ENCODE peak calls at places on chromosomes 5 and 9, in eight cellular contexts. N is body of pancreas; D is A549; P is sigmoid colon; G is CD8-positive, alpha-beta T cell; E is uterus; T is spleen; L is prostate gland. V is an unnamed sample. For H3K4me1, the result is how much of the 10 kb centered on the place peaks cover.

GRCh38 chr5:23208959-23209431 is 298.4 kb upstream of the PRDM9 start:
- DNase-seq in T (no peak), D (peak), E (no peak), L (no peak), N (peak), G (no peak), P (no peak), V (no peak)

GRCh38 chr5:124870070-124870469 is 123.6 kb upstream of the ZNF608 start:
- DNase-seq in T (no peak), E (no peak), D (no peak), P (no peak), L (no peak), G (no peak), N (no peak), V (no peak)

GRCh38 chr9:82115900-82116299 is 127.3 kb downstream of the SPATA31D1 start:
- DNase-seq in D (no peak), L (no peak), T (no peak), G (no peak), P (no peak), N (no peak), E (no peak), V (no peak)

GRCh38 chr9:79583957-79584654 is 12.3 kb downstream of the TLE4 start:
- DNase-seq in G (no peak), D (no peak), P (peak), N (peak), T (peak), E (no peak), L (no peak), V (no peak)

GRCh38 chr5:115831163-115831768 is 10.1 kb downstream of the ATG12 start:
- DNase-seq in D (peak), T (no peak), L (no peak), G (peak), P (no peak), E (no peak), N (peak), V (no peak)

GRCh38 chr5:86679529-86679928 is 61.8 kb downstream of the COX7C start:
- DNase-seq in P (peak), E (no peak), G (no peak), N (peak), T (no peak), L (peak), D (peak), V (no peak)

GRCh38 chr5:148855249-148856008 is 29.0 kb downstream of the ADRB2 start:
- DNase-seq in D (no peak), E (no peak), T (no peak), N (no peak), G (peak), L (no peak), P (no peak), V (no peak)

GRCh38 chr9:109894444-109894843 is 114.4 kb downstream of the PALM2AKAP2 start:
- DNase-seq in G (no peak), T (no peak), P (no peak), E (no peak), L (no peak), N (no peak), D (no peak), V (no peak)

GRCh38 chr5:149667084-149667826 is 62.9 kb upstream of the PPARGC1B start:
- DNase-seq in P (no peak), D (peak), G (peak), N (no peak), T (no peak), L (no peak), E (no peak), V (no peak)

GRCh38 chr9:93467462-93467861 is 14.1 kb upstream of the FAM120AOS start:
- DNase-seq in P (no peak), T (no peak), L (no peak), N (no peak), G (no peak), D (no peak), E (no peak), V (no peak)

GRCh38 chr9:87607859-87608258 is 110.2 kb downstream of the DAPK1 start:
- DNase-seq in D (no peak), E (no peak), N (peak), T (no peak), P (no peak), G (no peak), L (no peak), V (no peak)

GRCh38 chr5:135009736-135010501 is 24.1 kb downstream of the PITX1 start:
- DNase-seq in L (no peak), D (no peak), T (peak), N (no peak), P (peak), E (no peak), G (no peak), V (peak)

GRCh38 chr5:59206132-59206581 is 623.3 kb downstream of the RAB3C start:
- DNase-seq in L (no peak), G (no peak), P (no peak), N (no peak), T (no peak), D (peak), E (no peak), V (no peak)

GRCh38 chr5:78587775-78588291 is 60.7 kb downstream of the LHFPL2 start:
- DNase-seq in N (peak), E (no peak), G (no peak), T (no peak), L (no peak), P (no peak), D (no peak), V (no peak)

GRCh38 chr5:55914971-55915370 is 63.8 kb downstream of the IL31RA start:
- DNase-seq in D (no peak), G (no peak), P (no peak), L (no peak), N (no peak), T (no peak), E (no peak), V (no peak)

GRCh38 chr5:147455321-147455720 is 54.5 kb downstream of the DPYSL3 start:
- DNase-seq in D (no peak), N (peak), T (no peak), G (no peak), L (no peak), P (peak), E (peak), V (no peak)

GRCh38 chr5:176810084-176810597 is at the start of gene UNC5A:
- DNase-seq in E (no peak), G (peak), L (no peak), D (peak), T (no peak), P (no peak), N (no peak), V (no peak)

GRCh38 chr5:138708761-138709160 is 44.5 kb upstream of the CTNNA1 start:
- DNase-seq in E (no peak), P (no peak), D (no peak), N (no peak), G (no peak), T (no peak), L (no peak), V (no peak)

GRCh38 chr5:23026252-23027170 is 173.4 kb upstream of the CDH12 start:
- DNase-seq in T (no peak), G (no peak), D (no peak), E (no peak), L (no peak), P (no peak), N (no peak), V (no peak)

GRCh38 chr5:18882162-18882561 is 1105.8 kb downstream of the CDH18 start:
- DNase-seq in N (no peak), D (no peak), L (no peak), E (no peak), G (no peak), T (no peak), P (no peak), V (no peak)

GRCh38 chr5:142360607-142361120 is 35.8 kb upstream of the SPRY4 start:
- DNase-seq in L (no peak), E (no peak), P (peak), T (no peak), N (peak), D (peak), G (no peak), V (no peak)

GRCh38 chr9:77513457-77513856 is 134.7 kb downstream of the GNA14 start:
- DNase-seq in G (no peak), N (no peak), L (no peak), D (no peak), E (no peak), T (no peak), P (no peak), V (no peak)

GRCh38 chr9:107127608-107128007 is 155.5 kb upstream of the RAD23B start:
- DNase-seq in D (peak), E (no peak), G (no peak), T (no peak), N (no peak), L (no peak), P (no peak), V (no peak)
- TF ChIP-seq CTCF in D (no peak), E (no peak), G (no peak), T (no peak), N (no peak), L (no peak), P (no peak), V (no peak)

GRCh38 chr9:22241024-22241423 is 205.6 kb upstream of the DMRTA1 start:
- DNase-seq in D (no peak), T (no peak), E (no peak), P (no peak), N (no peak), G (no peak), L (no peak), V (no peak)

GRCh38 chr9:22238809-22239684 is 207.6 kb upstream of the DMRTA1 start:
- DNase-seq in P (no peak), G (no peak), L (no peak), T (no peak), N (no peak), E (no peak), D (peak), V (no peak)

GRCh38 chr9:22240619-22241018 is 206.0 kb upstream of the DMRTA1 start:
- DNase-seq in N (no peak), T (no peak), D (no peak), E (no peak), P (no peak), G (no peak), L (no peak), V (no peak)

GRCh38 chr9:22241611-22242010 is 205.0 kb upstream of the DMRTA1 start:
- DNase-seq in T (no peak), D (no peak), P (no peak), G (no peak), N (no peak), L (no peak), E (no peak), V (no peak)

DNA sequence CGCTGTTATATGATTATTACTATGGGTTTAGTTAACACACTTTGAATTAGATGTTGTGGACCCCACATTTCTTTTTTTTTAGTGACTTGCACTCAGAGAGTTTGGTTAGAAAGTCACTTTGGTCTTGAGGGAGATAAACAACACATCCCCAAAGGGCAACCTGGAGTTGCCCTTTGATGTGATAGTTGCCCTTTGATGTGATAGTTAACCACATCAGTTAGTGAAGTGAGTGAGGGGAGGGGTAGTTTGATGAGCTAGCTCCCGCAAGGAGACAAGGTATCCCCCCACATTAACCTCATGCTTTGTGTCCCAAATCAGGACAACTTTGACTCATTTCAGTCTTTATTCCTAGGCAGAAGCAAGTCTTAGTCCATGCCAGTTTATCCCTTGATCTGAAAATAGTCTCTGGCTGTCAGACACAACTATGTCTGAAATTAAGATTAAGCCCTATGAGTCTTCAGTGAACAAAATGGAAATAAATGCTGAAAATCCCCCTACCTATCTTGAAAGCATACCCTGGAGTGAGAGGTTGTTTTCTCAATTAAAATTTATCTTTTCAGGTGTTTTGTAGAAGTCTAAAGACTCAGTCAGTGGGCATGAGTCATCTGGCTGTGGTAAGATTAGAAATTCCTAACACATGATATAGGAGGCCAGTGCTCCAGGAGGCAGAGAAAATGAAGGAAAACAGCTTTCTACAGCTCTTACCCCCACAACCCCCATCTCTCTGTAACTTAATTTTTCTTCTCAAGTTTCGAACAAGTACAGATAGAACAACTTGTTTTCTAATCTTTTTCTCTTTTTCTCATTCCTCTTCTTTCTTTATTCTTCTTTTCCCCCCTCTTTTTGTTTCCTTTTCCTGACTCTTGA is 208.9 kb upstream of the DMRTA1 start:
- DNase-seq in N (no peak), L (no peak), E (no peak), D (peak), T (no peak), G (no peak), P (no peak), V (no peak)
- H3K27ac ChIP-seq in N (no peak), L (no peak), E (peak), D (peak), T (no peak), G (no peak), P (no peak), V (no peak)

GRCh38 chr5:156981481-156981880 is 18.5 kb upstream of the TIMD4 start:
- DNase-seq in P (no peak), E (no peak), T (no peak), G (no peak), L (no peak), N (no peak), D (no peak), V (no peak)
- H3K4me1 ChIP-seq in P (under half), E (under half), T (under half), G (under half), L (under half), N (under half), D (under half), V (under half)

GRCh38 chr5:10308844-10309243 is 1.1 kb upstream of the CMBL start:
- DNase-seq in L (no peak), E (no peak), D (no peak), N (no peak), G (no peak), P (no peak), T (no peak), V (no peak)
- TF ChIP-seq CTCF in L (no peak), E (no peak), D (no peak), N (no peak), G (no peak), P (no peak), T (no peak), V (no peak)

GRCh38 chr5:179239256-179240135 is 105.8 kb downstream of the ADAMTS2 start:
- DNase-seq in D (no peak), G (no peak), P (peak), N (no peak), E (peak), T (peak), L (no peak), V (no peak)

GRCh38 chr5:179241764-179242370 is 103.4 kb downstream of the ADAMTS2 start:
- DNase-seq in L (no peak), N (no peak), D (no peak), G (no peak), E (peak), T (peak), P (peak), V (peak)

GRCh38 chr5:179241175-179241574 is 104.1 kb downstream of the ADAMTS2 start:
- DNase-seq in T (peak), G (no peak), D (no peak), E (peak), N (no peak), P (peak), L (no peak), V (peak)

GRCh38 chr5:179238628-179238970 is 106.7 kb downstream of the ADAMTS2 start:
- DNase-seq in T (no peak), G (no peak), L (no peak), D (no peak), P (peak), N (no peak), E (peak), V (no peak)

DNA sequence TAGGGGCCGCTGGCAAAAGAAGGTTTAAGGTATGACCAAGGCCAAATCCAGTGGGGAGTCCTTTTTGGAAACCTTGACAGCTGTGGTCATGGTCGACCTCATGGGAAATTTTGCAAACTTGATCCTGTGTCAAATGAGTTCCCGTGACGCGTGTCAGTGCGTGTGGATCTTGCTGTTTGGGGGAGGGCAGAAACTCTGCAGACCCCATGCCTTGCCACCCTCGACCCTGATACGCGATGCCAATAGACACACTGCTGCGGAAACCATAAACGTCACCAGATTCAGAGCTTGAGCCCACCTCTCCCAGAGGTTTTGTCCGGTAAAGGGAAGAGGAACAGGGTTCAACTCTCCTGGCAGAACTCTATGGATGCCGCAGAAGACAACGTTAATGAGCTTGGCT is 104.7 kb downstream of the ADAMTS2 start:
- DNase-seq in D (no peak), G (no peak), T (peak), P (peak), N (no peak), E (peak), L (no peak), V (peak)
- H3K27ac ChIP-seq in D (no peak), G (no peak), T (peak), P (no peak), N (no peak), E (no peak), L (no peak), V (no peak)

V was measured in kidney.